ENCODE peak calls at places on chromosomes 6 and 20, in seven cellular contexts. One of them, this sample, is unnamed.

GRCh38 chr6:89492025-89492640 is 59.2 kb downstream of the ANKRD6 start:
- DNase-seq in HCT116: no peak
- DNase-seq in AG04450: no peak
- DNase-seq in psoas muscle: no peak
- DNase-seq in CD4-positive, alpha-beta T cell: no peak
- DNase-seq in transverse colon: no peak
- DNase-seq in tibial artery: no peak
- DNase-seq in this sample: no peak

GRCh38 chr6:20188630-20189075 is 23.6 kb downstream of the MBOAT1 start:
- DNase-seq in HCT116: no peak
- DNase-seq in AG04450: no peak
- DNase-seq in psoas muscle: no peak
- DNase-seq in CD4-positive, alpha-beta T cell: no peak
- DNase-seq in transverse colon: no peak
- DNase-seq in tibial artery: no peak
- DNase-seq in this sample: no peak

GRCh38 chr6:106098383-106099234 is 12.5 kb downstream of the PRDM1 start:
- DNase-seq in HCT116: peak
- DNase-seq in AG04450: no peak
- DNase-seq in psoas muscle: no peak
- DNase-seq in CD4-positive, alpha-beta T cell: peak
- DNase-seq in transverse colon: peak
- DNase-seq in tibial artery: no peak
- DNase-seq in this sample: peak

GRCh38 chr6:125300992-125301434 is 754 bp downstream of the HDDC2 start:
- DNase-seq in HCT116: no peak
- DNase-seq in AG04450: no peak
- DNase-seq in psoas muscle: no peak
- DNase-seq in CD4-positive, alpha-beta T cell: no peak
- DNase-seq in transverse colon: no peak
- DNase-seq in tibial artery: peak
- DNase-seq in this sample: peak

GRCh38 chr6:32799168-32799567 is 17.6 kb downstream of the HLA-DOB start:
- DNase-seq in HCT116: no peak
- DNase-seq in AG04450: no peak
- DNase-seq in psoas muscle: no peak
- DNase-seq in CD4-positive, alpha-beta T cell: no peak
- DNase-seq in transverse colon: no peak
- DNase-seq in tibial artery: no peak
- DNase-seq in this sample: no peak

GRCh38 chr6:154513601-154514320 is 3.3 kb upstream of the CNKSR3 start:
- DNase-seq in HCT116: no peak
- DNase-seq in AG04450: no peak
- DNase-seq in psoas muscle: no peak
- DNase-seq in CD4-positive, alpha-beta T cell: no peak
- DNase-seq in transverse colon: no peak
- DNase-seq in tibial artery: no peak
- DNase-seq in this sample: no peak

GRCh38 chr20:11267131-11267761 is 593.4 kb upstream of the JAG1 start:
- DNase-seq in HCT116: peak
- DNase-seq in AG04450: peak
- DNase-seq in psoas muscle: peak
- DNase-seq in CD4-positive, alpha-beta T cell: no peak
- DNase-seq in transverse colon: no peak
- DNase-seq in tibial artery: peak
- DNase-seq in this sample: peak

GRCh38 chr6:21593927-21594421 is 423 bp downstream of the SOX4 start:
- DNase-seq in HCT116: no peak
- DNase-seq in AG04450: no peak
- DNase-seq in psoas muscle: no peak
- DNase-seq in CD4-positive, alpha-beta T cell: no peak
- DNase-seq in transverse colon: peak
- DNase-seq in tibial artery: no peak
- DNase-seq in this sample: peak

GRCh38 chr6:5492356-5492755 is 231.0 kb downstream of the FARS2 start:
- DNase-seq in HCT116: no peak
- DNase-seq in AG04450: no peak
- DNase-seq in psoas muscle: no peak
- DNase-seq in CD4-positive, alpha-beta T cell: no peak
- DNase-seq in transverse colon: no peak
- DNase-seq in tibial artery: no peak
- DNase-seq in this sample: no peak

GRCh38 chr6:28303570-28303969 is 22.2 kb downstream of the PGBD1 start:
- DNase-seq in HCT116: no peak
- DNase-seq in AG04450: no peak
- DNase-seq in psoas muscle: no peak
- DNase-seq in CD4-positive, alpha-beta T cell: no peak
- DNase-seq in transverse colon: no peak
- DNase-seq in tibial artery: no peak
- DNase-seq in this sample: no peak

GRCh38 chr20:31494131-31494530 is 19.0 kb downstream of the REM1 start:
- DNase-seq in HCT116: peak
- DNase-seq in AG04450: no peak
- DNase-seq in psoas muscle: no peak
- DNase-seq in CD4-positive, alpha-beta T cell: no peak
- DNase-seq in transverse colon: no peak
- DNase-seq in tibial artery: no peak
- DNase-seq in this sample: peak

GRCh38 chr6:34176261-34177031 is 30.6 kb upstream of the GRM4 start:
- DNase-seq in HCT116: no peak
- DNase-seq in AG04450: no peak
- DNase-seq in psoas muscle: no peak
- DNase-seq in CD4-positive, alpha-beta T cell: no peak
- DNase-seq in transverse colon: no peak
- DNase-seq in tibial artery: no peak
- DNase-seq in this sample: no peak

GRCh38 chr20:50230871-50231270 is 40.2 kb downstream of the CEBPB start:
- DNase-seq in HCT116: no peak
- DNase-seq in AG04450: no peak
- DNase-seq in psoas muscle: peak
- DNase-seq in CD4-positive, alpha-beta T cell: no peak
- DNase-seq in transverse colon: no peak
- DNase-seq in tibial artery: no peak
- DNase-seq in this sample: no peak

GRCh38 chr20:21862958-21863357 is 157.5 kb downstream of the PAX1 start:
- DNase-seq in HCT116: no peak
- DNase-seq in AG04450: no peak
- DNase-seq in psoas muscle: no peak
- DNase-seq in CD4-positive, alpha-beta T cell: no peak
- DNase-seq in transverse colon: no peak
- DNase-seq in tibial artery: no peak
- DNase-seq in this sample: no peak

GRCh38 chr20:41327178-41327577 is 9.6 kb upstream of the ZHX3 start:
- DNase-seq in HCT116: no peak
- DNase-seq in AG04450: no peak
- DNase-seq in psoas muscle: no peak
- DNase-seq in CD4-positive, alpha-beta T cell: no peak
- DNase-seq in transverse colon: no peak
- DNase-seq in tibial artery: no peak
- DNase-seq in this sample: no peak

GRCh38 chr20:63951398-63952209 is 4.6 kb downstream of the UCKL1 start:
- DNase-seq in HCT116: no peak
- DNase-seq in AG04450: no peak
- DNase-seq in psoas muscle: no peak
- DNase-seq in CD4-positive, alpha-beta T cell: no peak
- DNase-seq in transverse colon: peak
- DNase-seq in tibial artery: no peak
- DNase-seq in this sample: no peak

GRCh38 chr20:2751347-2751867 is 49.0 kb downstream of the CPXM1 start:
- DNase-seq in HCT116: no peak
- DNase-seq in AG04450: no peak
- DNase-seq in psoas muscle: no peak
- DNase-seq in CD4-positive, alpha-beta T cell: no peak
- DNase-seq in transverse colon: no peak
- DNase-seq in tibial artery: no peak
- DNase-seq in this sample: no peak

GRCh38 chr6:74798302-74798701 is 407.6 kb downstream of the COL12A1 start:
- DNase-seq in HCT116: no peak
- DNase-seq in AG04450: no peak
- DNase-seq in psoas muscle: no peak
- DNase-seq in CD4-positive, alpha-beta T cell: no peak
- DNase-seq in transverse colon: no peak
- DNase-seq in tibial artery: no peak
- DNase-seq in this sample: no peak

GRCh38 chr6:87174078-87174579 is 18.8 kb downstream of the ZNF292 start:
- DNase-seq in HCT116: no peak
- DNase-seq in AG04450: no peak
- DNase-seq in psoas muscle: no peak
- DNase-seq in CD4-positive, alpha-beta T cell: no peak
- DNase-seq in transverse colon: no peak
- DNase-seq in tibial artery: no peak
- DNase-seq in this sample: no peak

GRCh38 chr6:36318690-36319435 is 17.8 kb downstream of the BNIP5 start:
- DNase-seq in HCT116: no peak
- DNase-seq in AG04450: no peak
- DNase-seq in psoas muscle: no peak
- DNase-seq in CD4-positive, alpha-beta T cell: no peak
- DNase-seq in transverse colon: no peak
- DNase-seq in tibial artery: no peak
- DNase-seq in this sample: no peak

GRCh38 chr20:61878478-61879302 is 187.0 kb downstream of the TAF4 start:
- DNase-seq in HCT116: no peak
- DNase-seq in AG04450: no peak
- DNase-seq in psoas muscle: peak
- DNase-seq in CD4-positive, alpha-beta T cell: no peak
- DNase-seq in transverse colon: no peak
- DNase-seq in tibial artery: no peak
- DNase-seq in this sample: no peak
- TF ChIP-seq CTCF in HCT116: no peak
- TF ChIP-seq CTCF in AG04450: no peak
- TF ChIP-seq CTCF in psoas muscle: no peak
- TF ChIP-seq CTCF in CD4-positive, alpha-beta T cell: no peak
- TF ChIP-seq CTCF in transverse colon: no peak
- TF ChIP-seq CTCF in tibial artery: no peak
- TF ChIP-seq CTCF in this sample: no peak

GRCh38 chr6:166618251-166618650 is 8.8 kb downstream of the RPS6KA2 start:
- DNase-seq in HCT116: no peak
- DNase-seq in AG04450: no peak
- DNase-seq in psoas muscle: no peak
- DNase-seq in CD4-positive, alpha-beta T cell: no peak
- DNase-seq in transverse colon: no peak
- DNase-seq in tibial artery: no peak
- DNase-seq in this sample: no peak

GRCh38 chr6:166618866-166619761 is 7.9 kb downstream of the RPS6KA2 start:
- DNase-seq in HCT116: no peak
- DNase-seq in AG04450: no peak
- DNase-seq in psoas muscle: no peak
- DNase-seq in CD4-positive, alpha-beta T cell: no peak
- DNase-seq in transverse colon: no peak
- DNase-seq in tibial artery: no peak
- DNase-seq in this sample: no peak

GRCh38 chr6:166621114-166621540 is 5.9 kb downstream of the RPS6KA2 start:
- DNase-seq in HCT116: no peak
- DNase-seq in AG04450: no peak
- DNase-seq in psoas muscle: no peak
- DNase-seq in CD4-positive, alpha-beta T cell: no peak
- DNase-seq in transverse colon: no peak
- DNase-seq in tibial artery: no peak
- DNase-seq in this sample: no peak

GRCh38 chr6:166620478-166621113 is 6.5 kb downstream of the RPS6KA2 start:
- DNase-seq in HCT116: no peak
- DNase-seq in AG04450: no peak
- DNase-seq in psoas muscle: no peak
- DNase-seq in CD4-positive, alpha-beta T cell: no peak
- DNase-seq in transverse colon: no peak
- DNase-seq in tibial artery: no peak
- DNase-seq in this sample: no peak

GRCh38 chr6:166619912-166620311 is 7.1 kb downstream of the RPS6KA2 start:
- DNase-seq in HCT116: no peak
- DNase-seq in AG04450: peak
- DNase-seq in psoas muscle: no peak
- DNase-seq in CD4-positive, alpha-beta T cell: no peak
- DNase-seq in transverse colon: no peak
- DNase-seq in tibial artery: no peak
- DNase-seq in this sample: peak
- H3K27ac ChIP-seq in HCT116: no peak
- H3K27ac ChIP-seq in AG04450: peak
- H3K27ac ChIP-seq in psoas muscle: peak
- H3K27ac ChIP-seq in CD4-positive, alpha-beta T cell: no peak
- H3K27ac ChIP-seq in transverse colon: peak
- H3K27ac ChIP-seq in tibial artery: peak
- H3K27ac ChIP-seq in this sample: peak

GRCh38 chr6:38271081-38271480 is 368.6 kb downstream of the BTBD9 start:
- DNase-seq in HCT116: no peak
- DNase-seq in AG04450: no peak
- DNase-seq in psoas muscle: no peak
- DNase-seq in CD4-positive, alpha-beta T cell: no peak
- DNase-seq in transverse colon: no peak
- DNase-seq in tibial artery: no peak
- DNase-seq in this sample: no peak
- TF ChIP-seq CTCF in HCT116: no peak
- TF ChIP-seq CTCF in AG04450: peak
- TF ChIP-seq CTCF in psoas muscle: no peak
- TF ChIP-seq CTCF in CD4-positive, alpha-beta T cell: no peak
- TF ChIP-seq CTCF in transverse colon: no peak
- TF ChIP-seq CTCF in tibial artery: no peak
- TF ChIP-seq CTCF in this sample: no peak

GRCh38 chr20:10219993-10220750 is 1.5 kb downstream of the SNAP25 start:
- DNase-seq in HCT116: no peak
- DNase-seq in AG04450: no peak
- DNase-seq in psoas muscle: no peak
- DNase-seq in CD4-positive, alpha-beta T cell: no peak
- DNase-seq in transverse colon: no peak
- DNase-seq in tibial artery: no peak
- DNase-seq in this sample: no peak

GRCh38 chr20:10219452-10219791 is 792 bp downstream of the SNAP25 start:
- DNase-seq in HCT116: no peak
- DNase-seq in AG04450: no peak
- DNase-seq in psoas muscle: peak
- DNase-seq in CD4-positive, alpha-beta T cell: peak
- DNase-seq in transverse colon: peak
- DNase-seq in tibial artery: peak
- DNase-seq in this sample: peak

GRCh38 chr20:10217517-10218410 is 866 bp upstream of the SNAP25 start:
- DNase-seq in HCT116: no peak
- DNase-seq in AG04450: peak
- DNase-seq in psoas muscle: no peak
- DNase-seq in CD4-positive, alpha-beta T cell: no peak
- DNase-seq in transverse colon: peak
- DNase-seq in tibial artery: peak
- DNase-seq in this sample: peak

GRCh38 chr20:10218536-10219451 is at the start of gene SNAP25:
- DNase-seq in HCT116: peak
- DNase-seq in AG04450: peak
- DNase-seq in psoas muscle: no peak
- DNase-seq in CD4-positive, alpha-beta T cell: peak
- DNase-seq in transverse colon: peak
- DNase-seq in tibial artery: peak
- DNase-seq in this sample: peak

DNA sequence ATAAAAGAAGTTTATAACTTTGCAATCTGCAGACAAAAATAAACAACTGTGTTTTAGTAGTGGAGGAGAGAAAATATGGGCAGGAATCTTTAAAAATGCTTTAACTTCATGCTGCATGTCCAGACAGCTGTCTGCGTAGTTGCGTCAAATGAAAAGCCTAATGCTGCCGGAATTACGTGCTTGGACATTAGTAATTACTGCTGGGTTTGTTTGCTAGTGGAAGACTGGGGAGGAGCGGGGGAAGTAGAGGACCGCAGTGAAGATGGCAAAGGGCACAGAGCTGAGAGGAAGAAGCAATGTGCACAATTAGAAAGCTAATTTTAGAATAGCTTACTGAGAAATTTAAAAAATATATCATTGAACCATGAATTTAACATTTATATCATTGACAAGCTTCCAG is 2.4 kb downstream of the SNAP25 start:
- DNase-seq in HCT116: no peak
- DNase-seq in AG04450: no peak
- DNase-seq in psoas muscle: no peak
- DNase-seq in CD4-positive, alpha-beta T cell: no peak
- DNase-seq in transverse colon: no peak
- DNase-seq in tibial artery: no peak
- DNase-seq in this sample: no peak
- H3K27ac ChIP-seq in HCT116: no peak
- H3K27ac ChIP-seq in AG04450: no peak
- H3K27ac ChIP-seq in psoas muscle: no peak
- H3K27ac ChIP-seq in CD4-positive, alpha-beta T cell: no peak
- H3K27ac ChIP-seq in transverse colon: no peak
- H3K27ac ChIP-seq in tibial artery: no peak
- H3K27ac ChIP-seq in this sample: no peak

This sample was measured in RWPE1.